ENCODE peak calls at places on chromosomes 11 and 22, in four cellular contexts. M, Q, K and E are unnamed samples. For H3K4me1, the result is how much of the 10 kb centered on the place peaks cover.

GRCh38 chr11:72430743-72431570 is 3.4 kb downstream of the CLPB start:
- DNase-seq in Q (peak), K (no peak), M (no peak), E (no peak)

GRCh38 chr11:66221726-66222236 is 46.7 kb upstream of the RAB1B start:
- DNase-seq in M (no peak), Q (no peak), K (peak), E (no peak)

GRCh38 chr22:19849800-19850481 is 4.7 kb downstream of the GNB1L start:
- DNase-seq in M (no peak), Q (no peak), K (no peak), E (no peak)

GRCh38 chr11:71489311-71490043 is 36.5 kb downstream of the NADSYN1 start:
- DNase-seq in M (no peak), Q (peak), K (peak), E (no peak)

GRCh38 chr11:59802639-59803176 is 7.9 kb downstream of the MRPL16 start:
- DNase-seq in M (peak), Q (no peak), K (no peak), E (peak)

GRCh38 chr11:75198278-75198948 is 42.2 kb upstream of the TPBGL start:
- DNase-seq in Q (no peak), K (no peak), M (no peak), E (no peak)

GRCh38 chr11:64610596-64610995 is 19.6 kb downstream of the SLC22A12 start:
- DNase-seq in Q (no peak), M (no peak), K (no peak), E (no peak)

GRCh38 chr11:38304926-38305325 is 1706.9 kb upstream of the RAG2 start:
- DNase-seq in M (no peak), K (no peak), Q (no peak), E (no peak)

GRCh38 chr22:37017356-37017755 is 1.9 kb downstream of the TST start:
- DNase-seq in M (no peak), Q (no peak), K (peak), E (no peak)
- H3K4me3 ChIP-seq in M (peak), Q (no peak), K (no peak), E (no peak)

DNA sequence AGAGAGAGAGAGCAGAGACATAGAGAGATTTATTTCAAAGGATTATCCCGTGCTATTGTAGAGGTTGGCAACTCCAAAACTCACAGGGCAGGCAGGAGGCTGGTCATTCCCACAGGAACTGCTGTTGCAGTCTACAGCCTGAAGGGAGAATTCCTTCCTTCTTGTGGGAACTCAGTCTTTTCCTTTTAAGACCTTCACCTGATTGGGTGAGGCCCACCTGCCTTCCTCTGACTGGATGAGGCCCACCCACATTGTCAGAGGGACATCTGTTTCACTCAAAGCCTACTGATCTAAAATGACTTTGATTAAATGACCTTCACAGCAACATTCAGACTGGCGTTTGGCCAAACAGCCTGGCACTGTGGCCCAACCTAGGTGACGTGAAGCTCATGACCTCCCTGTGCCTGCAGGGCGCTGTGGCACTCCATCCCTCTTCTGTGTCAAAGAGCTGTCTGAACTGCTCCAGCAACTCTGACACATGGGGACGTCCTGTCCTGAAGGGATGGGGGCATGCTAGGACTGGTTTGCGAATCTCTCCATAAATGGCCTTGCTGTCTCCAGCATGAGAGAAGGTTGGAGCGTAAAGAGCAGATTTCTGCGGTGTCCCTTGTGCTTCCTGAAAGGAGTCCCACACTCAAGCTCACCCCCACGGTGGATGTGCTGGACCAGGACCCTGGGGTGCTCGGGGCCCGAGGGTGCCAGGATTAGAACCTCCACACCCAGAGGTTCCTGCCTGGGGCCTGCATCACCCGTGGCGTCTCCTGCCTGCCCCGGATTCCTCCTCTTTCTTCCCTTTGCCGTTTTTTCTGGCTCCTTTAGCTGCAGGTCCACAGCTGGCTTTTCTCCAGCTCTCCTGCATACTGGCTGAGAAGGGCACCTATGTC is 20.7 kb downstream of the KRTAP5-5 start:
- DNase-seq in M (no peak), K (peak), Q (no peak), E (peak)
- TF ChIP-seq CTCF in M (no peak), K (no peak), Q (no peak), E (no peak)

GRCh38 chr22:31291403-31291715 is 929 bp downstream of the PIK3IP1 start:
- DNase-seq in M (no peak), K (no peak), Q (no peak), E (no peak)

GRCh38 chr22:31288496-31289235 is 3.6 kb downstream of the PIK3IP1 start:
- DNase-seq in Q (no peak), M (no peak), K (no peak), E (peak)

GRCh38 chr22:31290494-31291402 is 1.5 kb downstream of the PIK3IP1 start:
- DNase-seq in M (peak), Q (peak), K (peak), E (peak)

GRCh38 chr22:31289335-31289734 is 3.0 kb downstream of the PIK3IP1 start:
- DNase-seq in M (no peak), K (no peak), Q (no peak), E (peak)

DNA sequence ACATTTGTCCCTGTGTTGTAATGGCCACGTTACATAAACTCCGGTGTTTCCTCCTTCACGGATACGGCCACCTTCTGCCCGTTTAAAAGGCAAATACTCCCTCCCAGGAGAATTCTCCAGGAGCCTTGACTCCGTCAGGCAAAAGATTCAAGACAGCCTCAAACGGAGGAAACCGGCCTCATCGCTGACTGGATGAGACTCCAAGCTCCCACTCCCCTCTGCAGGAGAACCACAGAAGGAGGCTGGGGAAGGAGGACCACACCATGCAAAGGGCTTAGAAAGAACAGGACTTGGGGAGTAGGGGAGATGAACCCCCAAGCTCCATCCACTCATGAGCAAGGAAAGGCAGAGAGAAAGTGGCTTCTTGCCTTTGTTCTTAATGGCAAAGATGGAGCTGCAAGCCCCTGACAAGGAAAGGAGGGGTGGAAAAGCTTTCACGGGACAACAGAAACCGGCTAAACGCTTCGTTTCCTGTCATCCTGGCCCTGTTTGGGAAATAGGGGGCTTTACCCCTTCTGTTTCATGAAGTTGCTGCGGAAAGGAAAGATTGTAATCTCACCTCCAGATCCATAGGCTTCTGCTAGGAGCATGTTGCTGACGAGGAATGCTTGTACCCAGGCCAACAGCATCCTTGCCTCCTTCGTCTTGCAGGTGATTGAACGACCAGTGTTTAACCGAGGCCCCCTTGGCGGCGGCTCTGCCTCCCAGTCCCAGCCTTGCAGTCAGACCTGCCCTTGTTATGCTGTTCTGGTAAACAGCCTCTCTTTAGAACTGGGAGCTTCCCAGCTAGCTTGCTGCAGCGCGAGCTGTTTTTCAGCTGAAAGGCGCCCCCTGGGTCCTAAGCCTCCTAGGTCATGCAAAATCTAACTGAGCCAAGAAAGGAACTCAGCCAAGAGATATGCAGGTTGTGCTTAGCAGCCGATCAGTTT is at the start of gene PIK3IP1:
- DNase-seq in K (peak), Q (peak), M (peak), E (peak)
- H3K4me1 ChIP-seq in K (under half), Q (under half), M (under half), E (under half)

DNA sequence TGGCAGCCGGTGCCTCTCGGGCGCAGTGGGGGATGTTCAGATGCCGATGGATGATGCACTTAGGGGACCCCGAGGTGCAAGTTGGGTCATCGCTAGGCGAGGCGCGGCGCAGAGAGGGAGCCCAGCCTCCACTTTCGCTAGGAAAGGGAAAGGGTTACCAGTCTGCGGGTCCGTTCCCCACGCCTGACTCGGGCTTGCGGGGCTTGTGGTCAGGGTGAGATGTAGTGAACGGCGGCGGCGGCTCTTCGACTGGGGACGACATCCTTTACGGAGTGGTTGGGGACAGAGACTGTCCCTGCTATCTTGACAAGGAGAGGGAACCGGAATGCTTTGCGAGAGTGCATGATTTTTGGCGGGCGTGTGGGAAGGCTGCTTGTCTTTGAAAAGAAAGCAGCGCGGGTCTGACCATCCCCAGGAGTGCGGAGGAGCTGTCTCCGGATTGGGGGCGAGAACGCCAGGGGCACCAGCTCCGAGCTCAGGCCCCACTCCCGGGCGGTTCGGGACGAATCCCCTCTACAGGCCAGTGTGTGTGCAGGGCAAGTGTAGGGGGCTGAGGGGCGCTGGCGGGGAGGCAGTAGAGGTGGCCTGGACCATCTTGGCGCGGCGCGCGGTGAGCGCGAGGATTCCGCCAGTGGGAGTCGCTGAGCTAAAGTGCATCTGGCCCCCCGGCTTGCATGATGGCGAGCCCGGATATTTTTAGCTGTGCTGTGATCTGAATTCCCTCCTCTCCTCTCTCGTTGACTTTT is 1.1 kb downstream of the FAT3 start:
- DNase-seq in Q (no peak), M (no peak), K (peak), E (no peak)
- H3K4me3 ChIP-seq in Q (peak), M (peak), K (peak), E (no peak)